ENCODE peak calls at places on chromosomes 11 and 22, in ten cellular contexts. I is fibroblast of pulmonary artery; D is mammary epithelial cell; S is ACHN; C is H54; N is pons; O is NCI-H510A treated with DMSO at 0.1 percent for 48 hours; L is CD8-positive, alpha-beta memory T cell; U is globus pallidus; E is adrenal gland. Z is an unnamed sample.

GRCh38 chr11:47106839-47107520 is 69.7 kb downstream of the ARFGAP2 start:
- DNase-seq in I (no peak), D (no peak), S (no peak), C (no peak), N (peak), O (no peak), L (no peak), U (peak), E (no peak), Z (peak)

GRCh38 chr11:128172046-128172878 is 415.1 kb downstream of the ETS1 start:
- DNase-seq in I (peak), D (peak), S (peak), C (no peak), N (peak), O (peak), L (peak), U (peak), E (peak), Z (peak)

GRCh38 chr11:57444362-57445074 is 15.8 kb upstream of the RTN4RL2 start:
- DNase-seq in I (no peak), D (peak), S (no peak), C (no peak), N (no peak), O (no peak), L (no peak), U (no peak), E (peak), Z (no peak)

GRCh38 chr11:61599968-61600710 is 19.3 kb upstream of the SYT7 start:
- DNase-seq in I (no peak), D (no peak), S (no peak), C (no peak), N (no peak), O (no peak), L (no peak), U (no peak), E (no peak), Z (no peak)

GRCh38 chr11:11155962-11156815 is 196.9 kb downstream of the CSNK2A3 start:
- DNase-seq in I (no peak), D (no peak), S (peak), C (peak), N (no peak), O (no peak), L (peak), U (no peak), E (no peak), Z (peak)

GRCh38 chr22:19407649-19408606 is 23.6 kb downstream of the HIRA start:
- DNase-seq in I (peak), D (no peak), S (no peak), C (no peak), N (no peak), O (no peak), L (no peak), U (no peak), E (peak), Z (no peak)

GRCh38 chr11:44825058-44825795 is 98.5 kb downstream of the TSPAN18 start:
- DNase-seq in I (no peak), D (no peak), S (no peak), C (no peak), N (no peak), O (no peak), L (no peak), U (no peak), E (no peak), Z (no peak)

GRCh38 chr11:104148074-104148473 is 15.9 kb downstream of the PDGFD start:
- DNase-seq in I (peak), D (peak), S (no peak), C (no peak), N (no peak), O (no peak), L (no peak), U (no peak), E (no peak), Z (no peak)

GRCh38 chr22:26586556-26587325 is 3.2 kb downstream of the TPST2 start:
- DNase-seq in I (no peak), D (no peak), S (no peak), C (no peak), N (no peak), O (no peak), L (no peak), U (no peak), E (no peak), Z (no peak)

GRCh38 chr11:125070699-125071254 is 7.7 kb downstream of the SLC37A2 start:
- DNase-seq in I (peak), D (peak), S (no peak), C (peak), N (peak), O (no peak), L (no peak), U (peak), E (peak), Z (no peak)

GRCh38 chr11:131579932-131580387 is 209.5 kb downstream of the NTM start:
- DNase-seq in I (peak), D (peak), S (peak), C (peak), N (no peak), O (no peak), L (no peak), U (peak), E (peak), Z (peak)

GRCh38 chr11:44464741-44465140 is 100.7 kb upstream of the CD82 start:
- DNase-seq in I (peak), D (peak), S (peak), C (no peak), N (no peak), O (peak), L (no peak), U (no peak), E (no peak), Z (peak)

GRCh38 chr11:6258571-6258998 is 1.1 kb upstream of the CCKBR start:
- DNase-seq in I (no peak), D (no peak), S (no peak), C (no peak), N (no peak), O (no peak), L (no peak), U (no peak), E (no peak), Z (peak)

GRCh38 chr22:28410050-28410816 is 269.4 kb downstream of the TTC28 start:
- DNase-seq in I (peak), D (no peak), S (peak), C (peak), N (peak), O (no peak), L (no peak), U (no peak), E (no peak), Z (no peak)

GRCh38 chr22:50192825-50193204 is 7.1 kb downstream of the TRABD start:
- DNase-seq in I (no peak), D (no peak), S (no peak), C (no peak), N (no peak), O (no peak), L (peak), U (no peak), E (no peak), Z (no peak)

GRCh38 chr11:121595717-121596156 is 143.0 kb upstream of the SORL1-AS1 start:
- DNase-seq in I (peak), D (peak), S (peak), C (peak), N (no peak), O (no peak), L (no peak), U (no peak), E (no peak), Z (no peak)

GRCh38 chr11:86978756-86979608 is 23.8 kb upstream of the FZD4 start:
- DNase-seq in I (peak), D (peak), S (peak), C (no peak), N (no peak), O (peak), L (no peak), U (no peak), E (no peak), Z (peak)

GRCh38 chr11:130774703-130775102 is 141.6 kb downstream of the SNX19 start:
- DNase-seq in I (no peak), D (no peak), S (no peak), C (no peak), N (no peak), O (no peak), L (no peak), U (no peak), E (peak), Z (no peak)

GRCh38 chr11:120195601-120196289 is 15.1 kb upstream of the OAF start:
- DNase-seq in I (no peak), D (no peak), S (no peak), C (no peak), N (no peak), O (no peak), L (no peak), U (no peak), E (no peak), Z (no peak)

GRCh38 chr22:47040486-47041145 is 278.2 kb downstream of the TBC1D22A start:
- DNase-seq in I (no peak), D (no peak), S (no peak), C (no peak), N (no peak), O (no peak), L (no peak), U (no peak), E (no peak), Z (no peak)

GRCh38 chr22:23548501-23549197 is 31.4 kb downstream of the IGLL1 start:
- DNase-seq in I (no peak), D (no peak), S (no peak), C (no peak), N (no peak), O (no peak), L (no peak), U (no peak), E (no peak), Z (no peak)

GRCh38 chr22:22210375-22210774 is 34.2 kb upstream of the VPREB1 start:
- DNase-seq in I (peak), D (peak), S (peak), C (peak), N (no peak), O (no peak), L (peak), U (no peak), E (no peak), Z (no peak)